ENCODE peak calls at places on chromosomes 13 and 19, in eight cellular contexts. E is GDM1; M is stimulated activated CD4-positive, alpha-beta T cell treated with anti-CD3 and anti-CD28 coated beads, Interleukin-2, amount 100 ng/mL, for 48 hours; X is activated naive CD4-positive, alpha-beta T cell; T is choroid plexus epithelial cell; V is NCI-H2107; G is non-pigmented ciliary epithelial cell; U is RWPE1. A is an unnamed sample.

GRCh38 chr13:41645313-41645712 is 188.0 kb downstream of the RGCC start:
- DNase-seq in M (no peak), E (no peak), V (no peak), G (peak; percentile 82), T (peak; percentile 94), X (no peak), U (peak; percentile 21), A (peak; percentile 94)

GRCh38 chr13:43389573-43389972 is 366.2 kb downstream of the DNAJC15 start:
- DNase-seq in X (no peak), V (no peak), E (no peak), T (peak; percentile 37), G (no peak), M (no peak), U (no peak), A (peak; percentile 66)

GRCh38 chr13:30158774-30159445 is 148.4 kb downstream of the KATNAL1 start:
- DNase-seq in E (no peak), T (peak; percentile 89), M (no peak), G (no peak), U (peak; percentile 6), V (no peak), X (no peak), A (peak; percentile 76)

GRCh38 chr13:98556417-98556816 is 20.5 kb downstream of the STK24 start:
- DNase-seq in M (no peak), T (no peak), V (no peak), E (no peak), U (no peak), G (no peak), X (no peak), A (no peak)

GRCh38 chr19:18428837-18429674 is 8.9 kb downstream of the ISYNA1 start:
- DNase-seq in X (peak; percentile 69), M (peak; percentile 63), U (no peak), V (peak; percentile 85), T (peak; percentile 96), G (no peak), E (no peak), A (peak; percentile 82)

GRCh38 chr19:30757836-30758617 is 385.8 kb downstream of the ZNF536 start:
- DNase-seq in M (no peak), T (no peak), G (no peak), V (no peak), X (no peak), U (no peak), E (no peak), A (no peak)

GRCh38 chr19:13095934-13096890 is 6.4 kb downstream of the LYL1 start:
- DNase-seq in V (no peak), G (no peak), U (no peak), X (no peak), E (peak; percentile 61), M (no peak), T (no peak), A (no peak)

GRCh38 chr19:45294291-45295029 is 28.2 kb downstream of the CKM start:
- DNase-seq in X (no peak), G (no peak), U (no peak), V (no peak), T (no peak), E (no peak), M (no peak), A (no peak)

GRCh38 chr19:6030214-6030507 is 52.2 kb upstream of the RANBP3 start:
- DNase-seq in G (peak; percentile 63), E (no peak), U (no peak), V (no peak), X (no peak), M (no peak), T (peak; percentile 91), A (peak; percentile 79)

GRCh38 chr19:33242911-33243310 is 17.3 kb upstream of the SLC7A10 start:
- DNase-seq in X (no peak), G (no peak), V (no peak), E (no peak), T (no peak), U (no peak), M (no peak), A (no peak)

GRCh38 chr19:4647676-4648644 is 8.6 kb downstream of the TNFAIP8L1 start:
- DNase-seq in U (no peak), G (no peak), T (peak; percentile 63), M (no peak), X (no peak), V (no peak), E (no peak), A (no peak)

GRCh38 chr13:101520672-101521071 is 68.2 kb downstream of the ITGBL1 start:
- DNase-seq in T (peak; percentile 86), X (no peak), U (no peak), M (no peak), E (peak; percentile 46), G (peak; percentile 73), V (no peak), A (peak; percentile 88)

GRCh38 chr13:55517312-55517711 is 1623.4 kb upstream of the PRR20A start:
- DNase-seq in T (no peak), E (no peak), G (no peak), M (no peak), U (no peak), V (no peak), X (no peak), A (no peak)

GRCh38 chr19:38369584-38369983 is 4.8 kb upstream of the PSMD8 start:
- DNase-seq in E (no peak), X (no peak), M (no peak), G (no peak), V (no peak), U (no peak), T (no peak), A (no peak)

GRCh38 chr19:4068058-4068966 is 1.6 kb upstream of the ZBTB7A start:
- DNase-seq in T (no peak), V (no peak), M (no peak), G (no peak), U (no peak), X (no peak), E (no peak), A (no peak)

GRCh38 chr19:3210347-3211017 is 14.0 kb upstream of the CELF5 start:
- DNase-seq in G (no peak), M (peak; percentile 77), T (peak; percentile 41), X (peak; percentile 56), V (no peak), U (peak; percentile 61), E (no peak), A (peak; percentile 63)

GRCh38 chr19:48630289-48631036 is 6.7 kb downstream of the DBP start:
- DNase-seq in U (no peak), G (no peak), M (no peak), X (no peak), V (no peak), E (no peak), T (peak; percentile 74), A (peak; percentile 23)

GRCh38 chr13:78958019-78958418 is 299.1 kb upstream of the OBI1 start:
- DNase-seq in M (no peak), U (no peak), V (no peak), G (no peak), T (no peak), X (no peak), E (no peak), A (no peak)

GRCh38 chr19:16367269-16367683 is 42.6 kb downstream of the KLF2 start:
- DNase-seq in V (no peak), X (no peak), U (no peak), T (no peak), M (no peak), G (no peak), E (peak; percentile 10), A (no peak)

GRCh38 chr19:45958763-45959516 is 14.7 kb downstream of the NOVA2 start:
- DNase-seq in T (no peak), G (no peak), U (no peak), M (no peak), V (no peak), X (no peak), E (no peak), A (no peak)

GRCh38 chr13:21053231-21053630 is 8.2 kb downstream of the LATS2 start:
- DNase-seq in X (no peak), V (no peak), M (no peak), G (no peak), T (no peak), E (peak; percentile 77), U (no peak), A (no peak)

GRCh38 chr19:27795369-27795768 is 1417.6 kb downstream of the UQCRFS1 start:
- DNase-seq in V (no peak), G (no peak), E (no peak), M (no peak), X (no peak), T (no peak), U (no peak), A (no peak)

GRCh38 chr13:107348471-107348870 is 780.5 kb upstream of the ARGLU1 start:
- DNase-seq in G (no peak), U (no peak), X (no peak), M (no peak), E (no peak), V (no peak), T (peak; percentile 44), A (no peak)

GRCh38 chr19:54248016-54248601 is 5.5 kb upstream of the LILRA6 start:
- DNase-seq in V (no peak), E (peak; percentile 74), X (no peak), G (no peak), U (no peak), M (peak; percentile 42), T (peak; percentile 51), A (peak; percentile 36)

GRCh38 chr13:44752184-44752583 is 176.1 kb upstream of the TSC22D1 start:
- DNase-seq in X (no peak), M (no peak), E (no peak), V (no peak), U (no peak), G (no peak), T (peak; percentile 58), A (no peak)

GRCh38 chr19:18123819-18124218 is 26.2 kb downstream of the MAST3 start:
- DNase-seq in V (no peak), X (no peak), M (no peak), U (no peak), E (no peak), G (no peak), T (no peak), A (no peak)

GRCh38 chr13:113187263-113187669 is 21.2 kb downstream of the PCID2 start:
- DNase-seq in E (no peak), G (peak; percentile 98), V (no peak), U (peak; percentile 97), T (peak; percentile 99), X (no peak), M (peak; percentile 61), A (peak; percentile 99)

GRCh38 chr13:29676535-29676934 is 81.0 kb upstream of the SLC7A1 start:
- DNase-seq in M (no peak), G (no peak), T (no peak), E (no peak), U (no peak), X (no peak), V (no peak), A (peak; percentile 57)

GRCh38 chr19:42683917-42684513 is 56.3 kb downstream of the PSG3 start:
- DNase-seq in X (no peak), M (peak; percentile 45), U (peak; percentile 5), V (no peak), G (peak; percentile 5), E (no peak), T (peak; percentile 63), A (peak; percentile 8)

GRCh38 chr19:43584484-43584883 is 8.9 kb downstream of the PINLYP start:
- DNase-seq in U (no peak), M (no peak), T (no peak), E (no peak), X (no peak), G (no peak), V (no peak), A (no peak)

GRCh38 chr19:375395-376110 is 31.0 kb upstream of the MIER2 start:
- DNase-seq in E (no peak), G (no peak), M (no peak), T (no peak), V (no peak), X (no peak), U (no peak), A (no peak)

GRCh38 chr19:16315825-16316505 is 8.7 kb upstream of the KLF2 start:
- DNase-seq in T (peak; percentile 98), X (no peak), U (peak; percentile 56), V (no peak), M (no peak), G (peak; percentile 96), E (no peak), A (peak; percentile 95)

GRCh38 chr13:105735269-105735668 is 800.2 kb downstream of the EFNB2 start:
- DNase-seq in X (no peak), G (no peak), V (no peak), U (no peak), E (no peak), M (no peak), T (peak; percentile 33), A (no peak)

GRCh38 chr13:114123448-114123847 is 9.0 kb downstream of the RASA3 start:
- DNase-seq in G (no peak), X (no peak), E (no peak), U (no peak), V (no peak), M (no peak), T (no peak), A (no peak)